ENCODE peak calls at places on chromosomes 16 and 17, in six cellular contexts. U is heart right ventricle, Y is body of pancreas, I is H1, T is thyroid gland, S is ovary. W is an unnamed sample.

GRCh38 chr17:50117202-50118040 is 12.5 kb downstream of the SAMD14 start:
- DNase-seq in S (peak; percentile 63), Y (peak; percentile 67), T (peak; percentile 66), I (no peak), U (no peak), W (peak; percentile 28)

GRCh38 chr17:32461853-32462617 is 17.7 kb downstream of the PSMD11 start:
- DNase-seq in S (peak; percentile 30), U (peak; percentile 32), I (no peak), T (peak; percentile 42), Y (peak; percentile 64), W (no peak)

GRCh38 chr16:31071861-31072260 is 2.2 kb downstream of the ZNF668 start:
- DNase-seq in I (no peak), S (no peak), U (no peak), T (no peak), Y (no peak), W (no peak)

GRCh38 chr17:58531122-58531521 is 16.7 kb upstream of the MTMR4 start:
- DNase-seq in T (no peak), I (no peak), U (no peak), Y (no peak), S (no peak), W (no peak)

GRCh38 chr16:1519831-1520230 is 13.6 kb upstream of the TMEM204 start:
- DNase-seq in T (no peak), Y (no peak), S (no peak), U (no peak), I (no peak), W (no peak)

GRCh38 chr17:74407384-74407783 is 24.5 kb upstream of the GPRC5C start:
- DNase-seq in T (no peak), S (no peak), U (no peak), I (no peak), Y (peak; percentile 22), W (no peak)

GRCh38 chr16:49414651-49415050 is 41.0 kb downstream of the C16orf78 start:
- DNase-seq in I (no peak), S (no peak), Y (no peak), T (no peak), U (no peak), W (no peak)

GRCh38 chr16:84054271-84054670 is 11.7 kb upstream of the SLC38A8 start:
- DNase-seq in I (no peak), Y (no peak), U (no peak), S (no peak), T (no peak), W (no peak)

GRCh38 chr17:51487947-51488346 is 227.6 kb downstream of the UTP18 start:
- DNase-seq in T (peak; percentile 1), S (no peak), U (no peak), I (no peak), Y (peak; percentile 10), W (no peak)

GRCh38 chr16:89922884-89923639 is at the start of gene TUBB3:
- DNase-seq in Y (peak; percentile 45), I (no peak), S (no peak), U (peak; percentile 58), T (no peak), W (peak; percentile 56)

GRCh38 chr17:50115744-50116143 is 14.2 kb downstream of the SAMD14 start:
- DNase-seq in I (no peak), U (no peak), T (no peak), Y (no peak), S (no peak), W (no peak)

GRCh38 chr16:83113317-83113716 is 486.5 kb downstream of the CDH13 start:
- DNase-seq in T (peak; percentile 49), I (no peak), Y (no peak), U (no peak), S (no peak), W (no peak)

GRCh38 chr16:15925631-15926030 is 23.8 kb upstream of the ABCC1 start:
- DNase-seq in Y (no peak), U (no peak), T (no peak), S (no peak), I (no peak), W (no peak)

GRCh38 chr16:17467923-17468540 is 2.7 kb downstream of the XYLT1 start:
- DNase-seq in Y (peak; percentile 66), T (peak; percentile 75), S (peak; percentile 66), U (peak; percentile 71), I (no peak), W (peak; percentile 66)

GRCh38 chr17:63837480-63837879 is 5.0 kb downstream of the SMARCD2 start:
- DNase-seq in I (no peak), Y (no peak), S (no peak), U (no peak), T (no peak), W (no peak)

GRCh38 chr16:77842468-77842867 is 54.1 kb downstream of the VAT1L start:
- DNase-seq in I (no peak), U (no peak), T (no peak), S (no peak), Y (no peak), W (no peak)

GRCh38 chr16:86597880-86598606 is 19.7 kb downstream of the FOXL1 start:
- DNase-seq in S (no peak), U (no peak), I (no peak), T (no peak), Y (no peak), W (no peak)

GRCh38 chr17:38906429-38907172 is 18.8 kb upstream of the LASP1NB start:
- DNase-seq in I (no peak), S (no peak), T (no peak), Y (no peak), U (no peak), W (no peak)

GRCh38 chr17:10193632-10194031 is 4.8 kb downstream of the GAS7 start:
- DNase-seq in S (no peak), Y (no peak), I (no peak), T (no peak), U (no peak), W (no peak)

GRCh38 chr17:44602390-44602789 is 45.1 kb downstream of the FZD2 start:
- DNase-seq in Y (peak; percentile 41), I (no peak), S (no peak), U (no peak), T (no peak), W (no peak)

GRCh38 chr16:53415504-53415903 is 18.8 kb upstream of the RBL2 start:
- DNase-seq in I (no peak), Y (no peak), T (peak; percentile 17), U (no peak), S (no peak), W (no peak)

GRCh38 chr16:72467157-72467759 is 295.3 kb upstream of the PMFBP1 start:
- DNase-seq in I (no peak), S (no peak), T (no peak), U (no peak), Y (no peak), W (no peak)

GRCh38 chr16:19417640-19418039 is at the start of gene TMC5:
- DNase-seq in T (no peak), Y (no peak), S (no peak), I (no peak), U (no peak), W (peak; percentile 50)

GRCh38 chr16:10736926-10737625 is 6.6 kb upstream of the NUBP1 start:
- DNase-seq in Y (peak; percentile 76), T (peak; percentile 60), I (peak; percentile 29), U (peak; percentile 73), S (peak; percentile 60), W (peak; percentile 63)

GRCh38 chr17:29004081-29004692 is 1.6 kb downstream of the SEZ6 start:
- DNase-seq in U (no peak), T (peak; percentile 35), I (no peak), S (no peak), Y (no peak), W (no peak)

GRCh38 chr17:55661359-55661758 is 61.3 kb downstream of the TMEM100 start:
- DNase-seq in Y (no peak), U (no peak), T (no peak), S (no peak), I (no peak), W (no peak)

GRCh38 chr17:38877130-38877851 is 7.4 kb downstream of the LASP1 start:
- DNase-seq in I (no peak), T (no peak), S (no peak), U (no peak), Y (no peak), W (no peak)

GRCh38 chr17:76542984-76543383 is 3.1 kb downstream of the PRCD start:
- DNase-seq in I (no peak), T (no peak), Y (no peak), S (no peak), U (no peak), W (no peak)
- H3K4me1 ChIP-seq in I (peaks cover 20% of the 10 kb centered on the region), T (peaks cover 58% of the 10 kb centered on the region), Y (peaks cover 62% of the 10 kb centered on the region), S (peaks cover 47% of the 10 kb centered on the region), U (peaks cover 83% of the 10 kb centered on the region), W (peaks cover 4% of the 10 kb centered on the region)

GRCh38 chr17:77164483-77165030 is 23.8 kb downstream of the SEC14L1 start:
- DNase-seq in T (no peak), I (no peak), U (peak; percentile 34), Y (no peak), S (no peak), W (no peak)

GRCh38 chr17:77161953-77162352 is 21.2 kb downstream of the SEC14L1 start:
- DNase-seq in U (no peak), I (no peak), Y (no peak), T (no peak), S (no peak), W (no peak)

GRCh38 chr17:77163521-77164280 is 22.9 kb downstream of the SEC14L1 start:
- DNase-seq in T (no peak), S (no peak), U (no peak), Y (no peak), I (no peak), W (no peak)

GRCh38 chr17:77160877-77161530 is 20.2 kb downstream of the SEC14L1 start:
- DNase-seq in S (no peak), U (no peak), I (no peak), T (no peak), Y (no peak), W (no peak)

GRCh38 chr17:77163001-77163400 is 22.2 kb downstream of the SEC14L1 start:
- DNase-seq in U (no peak), Y (peak; percentile 41), I (no peak), T (no peak), S (no peak), W (no peak)
- H3K4me1 ChIP-seq in U (peaks cover 76% of the 10 kb centered on the region), Y (peaks cover 52% of the 10 kb centered on the region), I (peaks cover 8% of the 10 kb centered on the region), T (peaks cover 49% of the 10 kb centered on the region), S (peaks cover 36% of the 10 kb centered on the region), W (peaks cover 3% of the 10 kb centered on the region)

GRCh38 chr17:81135503-81136283 is 29.6 kb upstream of the PVALEF start:
- DNase-seq in U (no peak), Y (no peak), S (no peak), T (no peak), I (no peak), W (no peak)

GRCh38 chr17:81132770-81133723 is 32.3 kb upstream of the PVALEF start:
- DNase-seq in T (no peak), S (no peak), I (no peak), U (no peak), Y (no peak), W (no peak)

GRCh38 chr17:81136366-81136765 is 28.9 kb upstream of the PVALEF start:
- DNase-seq in U (no peak), S (no peak), T (no peak), Y (no peak), I (no peak), W (no peak)

GRCh38 chr17:81132197-81132540 is 33.1 kb upstream of the PVALEF start:
- DNase-seq in Y (no peak), T (no peak), U (no peak), S (no peak), I (no peak), W (no peak)

GRCh38 chr17:81134064-81134781 is 31.1 kb upstream of the PVALEF start:
- DNase-seq in I (no peak), U (no peak), T (no peak), S (no peak), Y (no peak), W (no peak)
- H3K4me1 ChIP-seq in I (peaks cover 3% of the 10 kb centered on the region), U (no peaks in the 10 kb centered on the region), T (no peaks in the 10 kb centered on the region), S (no peaks in the 10 kb centered on the region), Y (no peaks in the 10 kb centered on the region), W (no peaks in the 10 kb centered on the region)

GRCh38 chr17:77088455-77089117 is 52.2 kb upstream of the SEC14L1 start:
- DNase-seq in T (peak; percentile 89), Y (peak; percentile 83), S (peak; percentile 92), I (peak; percentile 93), U (peak; percentile 97), W (peak; percentile 85)
- H3K4me1 ChIP-seq in T (peaks cover 28% of the 10 kb centered on the region), Y (peaks cover 43% of the 10 kb centered on the region), S (peaks cover 3% of the 10 kb centered on the region), I (peaks cover 2% of the 10 kb centered on the region), U (peaks cover 45% of the 10 kb centered on the region), W (peaks cover 2% of the 10 kb centered on the region)

W was measured in prostate gland.